ENCODE peak calls at places on chromosomes 3 and 15, in four cellular contexts. One of them, this sample, is unnamed.

GRCh38 chr3:192419312-192419711 is 308.0 kb downstream of the FGF12 start:
- DNase-seq in tibial artery: no peak
- DNase-seq in Peyer's patch: no peak
- DNase-seq in HFFc6: no peak
- DNase-seq in this sample: no peak

GRCh38 chr3:69092030-69092513 is 7.3 kb downstream of the ARL6IP5 start:
- DNase-seq in tibial artery: no peak
- DNase-seq in Peyer's patch: peak; percentile 46
- DNase-seq in HFFc6: no peak
- DNase-seq in this sample: no peak

GRCh38 chr3:144265527-144266100 is 294.0 kb downstream of the DIPK2A start:
- DNase-seq in tibial artery: no peak
- DNase-seq in Peyer's patch: no peak
- DNase-seq in HFFc6: no peak
- DNase-seq in this sample: no peak

GRCh38 chr3:4723921-4724698 is 231.0 kb downstream of the ITPR1 start:
- DNase-seq in tibial artery: no peak
- DNase-seq in Peyer's patch: no peak
- DNase-seq in HFFc6: no peak
- DNase-seq in this sample: no peak

GRCh38 chr3:66376568-66376967 is 124.3 kb downstream of the LRIG1 start:
- DNase-seq in tibial artery: peak; percentile 68
- DNase-seq in Peyer's patch: no peak
- DNase-seq in HFFc6: peak; percentile 64
- DNase-seq in this sample: no peak

GRCh38 chr3:126065876-126066275 is 18.0 kb downstream of the SLC41A3 start:
- DNase-seq in tibial artery: no peak
- DNase-seq in Peyer's patch: no peak
- DNase-seq in HFFc6: no peak
- DNase-seq in this sample: peak; percentile 22

GRCh38 chr3:38136272-38136806 is 588 bp downstream of the ACAA1 start:
- DNase-seq in tibial artery: no peak
- DNase-seq in Peyer's patch: peak; percentile 22
- DNase-seq in HFFc6: no peak
- DNase-seq in this sample: peak; percentile 67

GRCh38 chr3:45693941-45694521 is 4.8 kb downstream of the SACM1L start:
- DNase-seq in tibial artery: no peak
- DNase-seq in Peyer's patch: no peak
- DNase-seq in HFFc6: no peak
- DNase-seq in this sample: no peak

GRCh38 chr3:197331131-197331530 is 32.7 kb upstream of the DLG1 start:
- DNase-seq in tibial artery: no peak
- DNase-seq in Peyer's patch: no peak
- DNase-seq in HFFc6: no peak
- DNase-seq in this sample: peak; percentile 2

GRCh38 chr3:13235079-13235478 is 161.8 kb upstream of the IQSEC1 start:
- DNase-seq in tibial artery: no peak
- DNase-seq in Peyer's patch: peak; percentile 49
- DNase-seq in HFFc6: no peak
- DNase-seq in this sample: no peak

GRCh38 chr3:53109190-53109589 is 21.0 kb downstream of the RFT1 start:
- DNase-seq in tibial artery: no peak
- DNase-seq in Peyer's patch: no peak
- DNase-seq in HFFc6: peak; percentile 82
- DNase-seq in this sample: no peak

GRCh38 chr15:62676891-62677290 is 365.7 kb upstream of the TPM1 start:
- DNase-seq in tibial artery: no peak
- DNase-seq in Peyer's patch: no peak
- DNase-seq in HFFc6: no peak
- DNase-seq in this sample: no peak

GRCh38 chr3:112654492-112654891 is 13.5 kb upstream of the CCDC80 start:
- DNase-seq in tibial artery: no peak
- DNase-seq in Peyer's patch: no peak
- DNase-seq in HFFc6: no peak
- DNase-seq in this sample: no peak

GRCh38 chr15:75171408-75171807 is 30.3 kb upstream of the C15orf39 start:
- DNase-seq in tibial artery: no peak
- DNase-seq in Peyer's patch: no peak
- DNase-seq in HFFc6: peak; percentile 86
- DNase-seq in this sample: no peak

GRCh38 chr3:12984023-12984823 is 89.0 kb downstream of the IQSEC1 start:
- DNase-seq in tibial artery: peak; percentile 71
- DNase-seq in Peyer's patch: peak; percentile 62
- DNase-seq in HFFc6: peak; percentile 66
- DNase-seq in this sample: no peak

GRCh38 chr3:45965281-45966052 is 22.2 kb downstream of the CXCR6 start:
- DNase-seq in tibial artery: no peak
- DNase-seq in Peyer's patch: peak; percentile 29
- DNase-seq in HFFc6: no peak
- DNase-seq in this sample: no peak

GRCh38 chr3:17088602-17089313 is 204.0 kb downstream of the PLCL2 start:
- DNase-seq in tibial artery: no peak
- DNase-seq in Peyer's patch: peak; percentile 17
- DNase-seq in HFFc6: no peak
- DNase-seq in this sample: peak; percentile 26

GRCh38 chr3:150635526-150635925 is 32.4 kb downstream of the SELENOT start:
- DNase-seq in tibial artery: no peak
- DNase-seq in Peyer's patch: no peak
- DNase-seq in HFFc6: no peak
- DNase-seq in this sample: no peak

GRCh38 chr15:77897896-77898406 is 179.6 kb downstream of the TBC1D2B start:
- DNase-seq in tibial artery: peak; percentile 10
- DNase-seq in Peyer's patch: no peak
- DNase-seq in HFFc6: no peak
- DNase-seq in this sample: no peak

GRCh38 chr3:98846101-98846500 is 55.4 kb downstream of the DCBLD2 start:
- DNase-seq in tibial artery: no peak
- DNase-seq in Peyer's patch: no peak
- DNase-seq in HFFc6: peak; percentile 47
- DNase-seq in this sample: no peak

GRCh38 chr3:29382399-29382798 is 101.5 kb downstream of the RBMS3 start:
- DNase-seq in tibial artery: no peak
- DNase-seq in Peyer's patch: no peak
- DNase-seq in HFFc6: no peak
- DNase-seq in this sample: no peak

GRCh38 chr3:72155391-72156064 is 370.6 kb upstream of the PROK2 start:
- DNase-seq in tibial artery: peak; percentile 84
- DNase-seq in Peyer's patch: no peak
- DNase-seq in HFFc6: peak; percentile 97
- DNase-seq in this sample: peak; percentile 92

GRCh38 chr3:100089802-100090668 is 24.3 kb downstream of the FILIP1L start:
- DNase-seq in tibial artery: no peak
- DNase-seq in Peyer's patch: no peak
- DNase-seq in HFFc6: peak; percentile 72
- DNase-seq in this sample: no peak

GRCh38 chr15:94235041-94235440 is 3.7 kb downstream of the MCTP2 start:
- DNase-seq in tibial artery: no peak
- DNase-seq in Peyer's patch: no peak
- DNase-seq in HFFc6: no peak
- DNase-seq in this sample: no peak

GRCh38 chr15:39051931-39052705 is 487.5 kb upstream of the RASGRP1 start:
- DNase-seq in tibial artery: no peak
- DNase-seq in Peyer's patch: no peak
- DNase-seq in HFFc6: no peak
- DNase-seq in this sample: no peak

GRCh38 chr3:176568189-176568588 is 629.1 kb downstream of the TBL1XR1 start:
- DNase-seq in tibial artery: no peak
- DNase-seq in Peyer's patch: no peak
- DNase-seq in HFFc6: no peak
- DNase-seq in this sample: no peak

GRCh38 chr15:96312641-96313335 is 17.7 kb upstream of the NR2F2 start:
- DNase-seq in tibial artery: no peak
- DNase-seq in Peyer's patch: no peak
- DNase-seq in HFFc6: peak; percentile 23
- DNase-seq in this sample: no peak

GRCh38 chr3:101383156-101383575 is 62.8 kb upstream of the IMPG2 start:
- DNase-seq in tibial artery: no peak
- DNase-seq in Peyer's patch: no peak
- DNase-seq in HFFc6: no peak
- DNase-seq in this sample: no peak

GRCh38 chr15:41480396-41481140 is 13.1 kb upstream of the ITPKA start:
- DNase-seq in tibial artery: no peak
- DNase-seq in Peyer's patch: no peak
- DNase-seq in HFFc6: no peak
- DNase-seq in this sample: no peak

GRCh38 chr3:184687363-184688049 is 24.4 kb downstream of the MAGEF1 start:
- DNase-seq in tibial artery: peak; percentile 39
- DNase-seq in Peyer's patch: peak; percentile 43
- DNase-seq in HFFc6: no peak
- DNase-seq in this sample: no peak

GRCh38 chr3:156787926-156788663 is 38.1 kb upstream of the LEKR1 start:
- DNase-seq in tibial artery: no peak
- DNase-seq in Peyer's patch: no peak
- DNase-seq in HFFc6: peak; percentile 95
- DNase-seq in this sample: no peak

GRCh38 chr3:23304424-23304823 is 101.3 kb downstream of the UBE2E2 start:
- DNase-seq in tibial artery: no peak
- DNase-seq in Peyer's patch: no peak
- DNase-seq in HFFc6: peak; percentile 11
- DNase-seq in this sample: no peak

GRCh38 chr3:188594137-188594536 is 440.2 kb downstream of the LPP start:
- DNase-seq in tibial artery: no peak
- DNase-seq in Peyer's patch: no peak
- DNase-seq in HFFc6: peak; percentile 91
- DNase-seq in this sample: no peak

GRCh38 chr3:71065764-71066013 is 517.8 kb downstream of the FOXP1 start:
- DNase-seq in tibial artery: no peak
- DNase-seq in Peyer's patch: no peak
- DNase-seq in HFFc6: no peak
- DNase-seq in this sample: no peak

GRCh38 chr3:71064288-71064975 is 519.1 kb downstream of the FOXP1 start:
- DNase-seq in tibial artery: peak; percentile 56
- DNase-seq in Peyer's patch: peak; percentile 54
- DNase-seq in HFFc6: no peak
- DNase-seq in this sample: peak; percentile 76

GRCh38 chr3:71066356-71066755 is 517.2 kb downstream of the FOXP1 start:
- DNase-seq in tibial artery: no peak
- DNase-seq in Peyer's patch: no peak
- DNase-seq in HFFc6: no peak
- DNase-seq in this sample: peak; percentile 67

GRCh38 chr3:71063768-71064287 is 519.7 kb downstream of the FOXP1 start:
- DNase-seq in tibial artery: no peak
- DNase-seq in Peyer's patch: peak; percentile 44
- DNase-seq in HFFc6: no peak
- DNase-seq in this sample: peak; percentile 68

GRCh38 chr3:71064976-71065763 is 518.4 kb downstream of the FOXP1 start:
- DNase-seq in tibial artery: peak; percentile 50
- DNase-seq in Peyer's patch: peak; percentile 59
- DNase-seq in HFFc6: no peak
- DNase-seq in this sample: no peak
- TF ChIP-seq CTCF in tibial artery: no peak
- TF ChIP-seq CTCF in Peyer's patch: no peak
- TF ChIP-seq CTCF in HFFc6: no peak
- TF ChIP-seq CTCF in this sample: no peak

GRCh38 chr3:43876648-43877047 is 185.9 kb downstream of the ABHD5 start:
- DNase-seq in tibial artery: no peak
- DNase-seq in Peyer's patch: no peak
- DNase-seq in HFFc6: no peak
- DNase-seq in this sample: no peak

GRCh38 chr3:43883729-43884396 is 193.1 kb downstream of the ABHD5 start:
- DNase-seq in tibial artery: no peak
- DNase-seq in Peyer's patch: no peak
- DNase-seq in HFFc6: no peak
- DNase-seq in this sample: no peak

GRCh38 chr3:43874290-43874689 is 183.6 kb downstream of the ABHD5 start:
- DNase-seq in tibial artery: no peak
- DNase-seq in Peyer's patch: no peak
- DNase-seq in HFFc6: no peak
- DNase-seq in this sample: no peak

GRCh38 chr3:43882976-43883680 is 192.4 kb downstream of the ABHD5 start:
- DNase-seq in tibial artery: no peak
- DNase-seq in Peyer's patch: no peak
- DNase-seq in HFFc6: no peak
- DNase-seq in this sample: no peak

GRCh38 chr3:43879166-43879565 is 188.4 kb downstream of the ABHD5 start:
- DNase-seq in tibial artery: no peak
- DNase-seq in Peyer's patch: no peak
- DNase-seq in HFFc6: no peak
- DNase-seq in this sample: peak; percentile 21
- TF ChIP-seq CTCF in tibial artery: no peak
- TF ChIP-seq CTCF in Peyer's patch: peak; percentile 13
- TF ChIP-seq CTCF in HFFc6: peak; percentile 58
- TF ChIP-seq CTCF in this sample: no peak

GRCh38 chr3:122947086-122947611 is 80.4 kb downstream of the SEMA5B start:
- DNase-seq in tibial artery: no peak
- DNase-seq in Peyer's patch: no peak
- DNase-seq in HFFc6: no peak
- DNase-seq in this sample: no peak

GRCh38 chr3:122946185-122946584 is 81.4 kb downstream of the SEMA5B start:
- DNase-seq in tibial artery: no peak
- DNase-seq in Peyer's patch: no peak
- DNase-seq in HFFc6: no peak
- DNase-seq in this sample: no peak

GRCh38 chr3:122947621-122948202 is 79.9 kb downstream of the SEMA5B start:
- DNase-seq in tibial artery: no peak
- DNase-seq in Peyer's patch: no peak
- DNase-seq in HFFc6: no peak
- DNase-seq in this sample: no peak

GRCh38 chr3:122945230-122945629 is 82.3 kb downstream of the SEMA5B start:
- DNase-seq in tibial artery: no peak
- DNase-seq in Peyer's patch: no peak
- DNase-seq in HFFc6: no peak
- DNase-seq in this sample: no peak

DNA sequence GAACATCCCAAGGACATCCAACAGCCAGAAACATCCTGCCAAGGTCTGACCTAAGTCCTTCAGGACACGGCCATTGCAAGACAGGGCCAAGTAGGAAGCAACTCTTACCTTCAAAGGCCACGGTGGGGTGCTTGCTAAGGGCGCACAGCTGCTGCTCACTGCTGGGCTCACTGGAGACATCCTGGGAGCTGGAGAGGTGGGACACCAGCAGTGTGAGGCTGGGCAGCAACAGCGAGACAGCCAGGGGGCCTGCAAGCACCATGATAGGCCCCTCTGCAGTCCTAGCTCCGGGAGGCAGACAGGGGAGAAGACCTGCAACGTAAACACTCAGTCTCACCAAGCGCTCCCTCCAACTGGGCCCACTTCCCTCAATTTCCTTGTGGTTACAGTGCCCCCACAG is 79.2 kb downstream of the SEMA5B start:
- DNase-seq in tibial artery: no peak
- DNase-seq in Peyer's patch: no peak
- DNase-seq in HFFc6: no peak
- DNase-seq in this sample: no peak
- TF ChIP-seq CTCF in tibial artery: no peak
- TF ChIP-seq CTCF in Peyer's patch: no peak
- TF ChIP-seq CTCF in HFFc6: peak; percentile 13
- TF ChIP-seq CTCF in this sample: no peak

GRCh38 chr3:34882764-34883163 is 756.6 kb upstream of the ARPP21 start:
- DNase-seq in tibial artery: no peak
- DNase-seq in Peyer's patch: no peak
- DNase-seq in HFFc6: no peak
- DNase-seq in this sample: no peak
- TF ChIP-seq CTCF in tibial artery: no peak
- TF ChIP-seq CTCF in Peyer's patch: no peak
- TF ChIP-seq CTCF in HFFc6: no peak
- TF ChIP-seq CTCF in this sample: no peak